ENCODE peak calls at places on chromosomes 2 and 18, in four cellular contexts. One of them, this sample, is unnamed.

GRCh38 chr2:20611077-20611843 is 39.6 kb downstream of the HS1BP3 start:
- DNase-seq in AG04450: peak; percentile 68
- DNase-seq in left ventricle myocardium inferior: peak; percentile 78
- DNase-seq in pancreas: peak; percentile 42
- DNase-seq in this sample: peak; percentile 89

GRCh38 chr18:46283895-46284295 is 179.7 kb downstream of the HAUS1 start:
- DNase-seq in AG04450: no peak
- DNase-seq in left ventricle myocardium inferior: no peak
- DNase-seq in pancreas: no peak
- DNase-seq in this sample: no peak

GRCh38 chr2:5666798-5667197 is 25.4 kb upstream of the SOX11 start:
- DNase-seq in AG04450: no peak
- DNase-seq in left ventricle myocardium inferior: no peak
- DNase-seq in pancreas: no peak
- DNase-seq in this sample: no peak

GRCh38 chr2:139031722-139032121 is 251.5 kb upstream of the NXPH2 start:
- DNase-seq in AG04450: no peak
- DNase-seq in left ventricle myocardium inferior: peak; percentile 7
- DNase-seq in pancreas: no peak
- DNase-seq in this sample: peak; percentile 43

GRCh38 chr2:8145385-8145784 is 536.5 kb upstream of the ID2 start:
- DNase-seq in AG04450: no peak
- DNase-seq in left ventricle myocardium inferior: no peak
- DNase-seq in pancreas: no peak
- DNase-seq in this sample: no peak

GRCh38 chr2:43178602-43179542 is 47.5 kb downstream of the ZFP36L2 start:
- DNase-seq in AG04450: peak; percentile 59
- DNase-seq in left ventricle myocardium inferior: peak; percentile 71
- DNase-seq in pancreas: peak; percentile 80
- DNase-seq in this sample: peak; percentile 89

GRCh38 chr2:233354971-233355574 is 779 bp downstream of the DGKD start:
- DNase-seq in AG04450: no peak
- DNase-seq in left ventricle myocardium inferior: peak; percentile 35
- DNase-seq in pancreas: peak; percentile 48
- DNase-seq in this sample: peak; percentile 73

GRCh38 chr2:129443235-129443884 is 536.1 kb upstream of the RAB6C start:
- DNase-seq in AG04450: no peak
- DNase-seq in left ventricle myocardium inferior: no peak
- DNase-seq in pancreas: no peak
- DNase-seq in this sample: no peak

GRCh38 chr18:55651236-55651635 is 63.2 kb upstream of the TCF4 start:
- DNase-seq in AG04450: no peak
- DNase-seq in left ventricle myocardium inferior: no peak
- DNase-seq in pancreas: no peak
- DNase-seq in this sample: no peak

GRCh38 chr2:109098251-109098920 is 30.6 kb upstream of the SH3RF3 start:
- DNase-seq in AG04450: no peak
- DNase-seq in left ventricle myocardium inferior: no peak
- DNase-seq in pancreas: no peak
- DNase-seq in this sample: no peak

GRCh38 chr2:4340536-4340935 is 637.2 kb downstream of the DCDC2C start:
- DNase-seq in AG04450: no peak
- DNase-seq in left ventricle myocardium inferior: no peak
- DNase-seq in pancreas: no peak
- DNase-seq in this sample: no peak

GRCh38 chr2:165586019-165586418 is 116.5 kb downstream of the CSRNP3 start:
- DNase-seq in AG04450: no peak
- DNase-seq in left ventricle myocardium inferior: no peak
- DNase-seq in pancreas: no peak
- DNase-seq in this sample: no peak

GRCh38 chr2:128611421-128612320 is 293.0 kb upstream of the HS6ST1 start:
- DNase-seq in AG04450: no peak
- DNase-seq in left ventricle myocardium inferior: peak; percentile 8
- DNase-seq in pancreas: no peak
- DNase-seq in this sample: no peak

GRCh38 chr2:111072220-111072871 is 48.4 kb upstream of the BCL2L11 start:
- DNase-seq in AG04450: peak; percentile 18
- DNase-seq in left ventricle myocardium inferior: no peak
- DNase-seq in pancreas: no peak
- DNase-seq in this sample: no peak

GRCh38 chr2:223563462-223563861 is 38.7 kb downstream of the SCG2 start:
- DNase-seq in AG04450: peak; percentile 32
- DNase-seq in left ventricle myocardium inferior: no peak
- DNase-seq in pancreas: no peak
- DNase-seq in this sample: no peak

DNA sequence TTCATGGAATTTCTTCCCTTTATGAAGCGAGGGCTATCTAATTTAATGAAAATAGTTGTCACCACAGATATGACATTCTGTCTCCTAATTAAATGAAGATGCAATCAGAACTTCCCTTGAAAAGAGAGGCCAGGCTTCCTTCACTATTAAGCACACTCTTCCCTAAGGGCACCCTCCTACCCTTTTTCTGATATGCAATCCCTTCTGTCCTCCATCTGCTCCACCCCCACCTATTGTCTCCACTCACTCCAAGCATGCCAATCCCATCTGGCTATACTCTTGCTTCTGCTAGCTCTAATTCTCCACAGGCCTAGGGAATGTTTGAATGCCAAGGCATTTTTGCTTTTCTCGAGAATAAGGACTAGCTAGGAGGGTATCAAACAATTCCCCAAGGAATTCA is 818.4 kb upstream of the FSHR start:
- DNase-seq in AG04450: no peak
- DNase-seq in left ventricle myocardium inferior: no peak
- DNase-seq in pancreas: no peak
- DNase-seq in this sample: no peak
- H3K4me3 ChIP-seq in AG04450: no peak overlapping the region
- H3K4me3 ChIP-seq in left ventricle myocardium inferior: no peak overlapping the region
- H3K4me3 ChIP-seq in pancreas: no peak overlapping the region
- H3K4me3 ChIP-seq in this sample: no peak overlapping the region

DNA sequence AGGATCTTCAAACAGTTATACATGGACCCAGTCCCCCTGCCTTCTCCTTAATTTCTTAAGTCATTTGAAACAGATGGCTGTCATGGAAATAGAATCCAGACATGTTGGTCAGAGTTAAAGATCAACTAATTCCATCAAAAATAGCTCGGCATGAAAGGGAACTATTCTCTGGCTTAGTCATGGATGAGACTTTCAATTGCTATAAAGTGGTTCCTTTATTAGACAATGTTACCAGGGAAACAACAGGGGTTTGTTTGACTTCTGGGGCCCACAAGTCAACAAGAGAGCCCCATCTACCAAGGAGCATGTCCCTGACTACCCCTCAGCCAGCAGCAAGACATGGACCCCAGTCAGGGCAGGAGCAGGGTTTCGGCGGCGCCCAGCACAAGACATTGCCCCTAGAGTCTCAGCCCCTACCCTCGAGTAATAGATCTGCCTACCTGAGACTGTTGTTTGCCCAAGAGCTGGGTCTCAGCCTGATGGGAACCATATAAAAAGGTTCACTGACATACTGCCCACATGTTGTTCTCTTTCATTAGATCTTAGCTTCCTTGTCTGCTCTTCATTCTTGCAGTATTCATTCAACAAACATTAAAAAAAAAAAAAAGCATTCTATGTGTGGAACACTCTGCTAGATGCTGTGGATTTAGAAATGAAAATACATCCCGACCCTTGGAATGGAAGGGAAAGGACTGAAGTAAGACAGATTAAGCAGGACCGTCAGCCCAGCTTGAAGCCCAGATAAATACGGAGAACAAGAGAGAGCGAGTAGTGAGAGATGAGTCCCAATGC is 4.6 kb downstream of the TTR start:
- DNase-seq in AG04450: no peak
- DNase-seq in left ventricle myocardium inferior: no peak
- DNase-seq in pancreas: no peak
- DNase-seq in this sample: no peak
- H3K9me3 ChIP-seq in AG04450: peaks cover 3% of the 10 kb centered on the region
- H3K9me3 ChIP-seq in left ventricle myocardium inferior: no peaks in the 10 kb centered on the region
- H3K9me3 ChIP-seq in pancreas: no peaks in the 10 kb centered on the region
- H3K9me3 ChIP-seq in this sample: no peaks in the 10 kb centered on the region

GRCh38 chr2:86439879-86440630 is 1.1 kb upstream of the KDM3A start:
- DNase-seq in AG04450: no peak
- DNase-seq in left ventricle myocardium inferior: no peak
- DNase-seq in pancreas: no peak
- DNase-seq in this sample: no peak
- H3K4me3 ChIP-seq in AG04450: no peak overlapping the region
- H3K4me3 ChIP-seq in left ventricle myocardium inferior: peak overlapping the region; percentile 81
- H3K4me3 ChIP-seq in pancreas: no peak overlapping the region
- H3K4me3 ChIP-seq in this sample: no peak overlapping the region

DNA sequence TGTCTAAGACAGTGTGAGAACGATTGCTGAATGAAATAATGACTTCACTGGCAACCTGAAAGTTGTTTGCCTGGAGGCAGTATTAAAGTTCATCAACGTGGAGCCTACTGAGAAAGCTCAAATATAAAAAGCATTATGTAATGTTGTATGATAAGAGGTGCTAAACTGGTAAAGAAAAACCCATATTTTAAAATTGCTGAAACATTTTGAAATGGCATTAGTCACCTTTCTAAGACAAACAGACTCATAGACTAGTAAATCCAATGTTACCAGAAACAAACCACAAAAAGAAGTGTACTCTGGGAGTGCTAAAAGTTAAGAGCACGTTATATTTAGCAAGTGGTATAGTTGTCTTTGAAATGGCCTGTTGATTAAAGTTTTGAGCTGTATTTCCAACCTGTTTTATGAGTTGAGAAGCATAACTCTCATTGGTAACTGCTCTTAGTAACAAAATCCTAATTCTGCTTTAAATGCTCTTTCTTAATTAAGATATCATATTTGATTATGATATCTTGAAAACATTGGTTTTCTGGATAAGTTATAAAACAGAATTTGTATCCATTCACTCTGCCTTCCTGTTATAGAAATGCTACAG is 62.7 kb downstream of the CYP1B1 start:
- DNase-seq in AG04450: no peak
- DNase-seq in left ventricle myocardium inferior: no peak
- DNase-seq in pancreas: no peak
- DNase-seq in this sample: no peak
- H3K9me3 ChIP-seq in AG04450: no peaks in the 10 kb centered on the region
- H3K9me3 ChIP-seq in left ventricle myocardium inferior: no peaks in the 10 kb centered on the region
- H3K9me3 ChIP-seq in pancreas: no peaks in the 10 kb centered on the region
- H3K9me3 ChIP-seq in this sample: no peaks in the 10 kb centered on the region

GRCh38 chr2:157443795-157444642 is at the start of gene CYTIP:
- DNase-seq in AG04450: no peak
- DNase-seq in left ventricle myocardium inferior: no peak
- DNase-seq in pancreas: no peak
- DNase-seq in this sample: no peak

GRCh38 chr2:157442636-157443035 is 1.3 kb downstream of the CYTIP start:
- DNase-seq in AG04450: no peak
- DNase-seq in left ventricle myocardium inferior: no peak
- DNase-seq in pancreas: no peak
- DNase-seq in this sample: no peak

GRCh38 chr2:157447031-157447430 is 3.1 kb upstream of the CYTIP start:
- DNase-seq in AG04450: no peak
- DNase-seq in left ventricle myocardium inferior: no peak
- DNase-seq in pancreas: no peak
- DNase-seq in this sample: no peak

GRCh38 chr2:157443090-157443489 is 799 bp downstream of the CYTIP start:
- DNase-seq in AG04450: no peak
- DNase-seq in left ventricle myocardium inferior: no peak
- DNase-seq in pancreas: no peak
- DNase-seq in this sample: no peak

DNA sequence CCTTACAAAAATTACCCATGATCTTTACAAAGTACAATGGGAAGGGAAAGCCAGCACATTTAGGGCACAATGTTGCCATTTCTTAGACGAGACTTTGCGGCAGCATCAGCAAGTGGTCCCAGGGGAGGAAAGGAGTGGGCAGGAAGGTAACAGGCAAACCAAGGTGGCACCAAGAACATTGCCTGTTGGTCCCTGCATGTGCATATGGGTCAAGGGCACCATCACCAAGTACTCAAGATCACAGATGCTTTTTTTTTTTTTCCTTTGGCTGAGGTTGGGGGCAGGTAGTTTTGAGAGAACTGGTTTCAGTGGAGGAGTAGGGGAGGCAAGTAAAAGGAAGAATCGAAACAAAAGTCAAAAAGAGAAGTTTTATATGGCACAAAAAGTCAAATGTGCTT is 753 bp upstream of the CYTIP start:
- DNase-seq in AG04450: no peak
- DNase-seq in left ventricle myocardium inferior: no peak
- DNase-seq in pancreas: no peak
- DNase-seq in this sample: no peak
- H3K4me3 ChIP-seq in AG04450: no peak overlapping the region
- H3K4me3 ChIP-seq in left ventricle myocardium inferior: no peak overlapping the region
- H3K4me3 ChIP-seq in pancreas: no peak overlapping the region
- H3K4me3 ChIP-seq in this sample: no peak overlapping the region